ENCODE peak calls at places on chromosomes 4 and X, in four cellular contexts. U is posterior cingulate gyrus, E is GM13976, R is kidney glomerular epithelial cell. Z is an unnamed sample.

GRCh38 chrX:39903937-39904336 is 193.8 kb downstream of the BCOR start:
- DNase-seq in U (no peak), E (no peak), R (no peak), Z (no peak)

GRCh38 chr4:105147226-105148151 is 813 bp downstream of the TET2 start:
- DNase-seq in R (peak), E (peak), U (no peak), Z (peak)

GRCh38 chr4:83962492-83962891 is 426.6 kb downstream of the GPAT3 start:
- DNase-seq in E (no peak), U (no peak), R (no peak), Z (no peak)

GRCh38 chr4:176800891-176801534 is 8.3 kb upstream of the VEGFC start:
- DNase-seq in U (no peak), R (no peak), E (no peak), Z (no peak)

GRCh38 chr4:144178414-144178813 is 37.9 kb upstream of the GYPA start:
- DNase-seq in U (no peak), E (no peak), R (peak), Z (no peak)

GRCh38 chrX:109760922-109761250 is 27.8 kb upstream of the ACSL4 start:
- DNase-seq in E (no peak), R (no peak), U (no peak), Z (no peak)

GRCh38 chr4:169270156-169270809 is 473 bp downstream of the SH3RF1 start:
- DNase-seq in E (peak), R (no peak), U (peak), Z (peak)

GRCh38 chrX:47683171-47684145 is 24.5 kb upstream of the UXT start:
- DNase-seq in U (no peak), R (no peak), E (no peak), Z (no peak)